ENCODE peak calls at places on chromosomes 7 and 10, in nine cellular contexts. G, U, Z, W, V, J, B, K and X are unnamed samples.

GRCh38 chr7:34135924-34136323 is 230.6 kb downstream of the BMPER start:
- DNase-seq in G (no peak), U (no peak), Z (no peak), W (no peak), V (no peak), J (no peak), B (no peak), K (no peak), X (no peak)

GRCh38 chr10:98028168-98028770 is 2.2 kb downstream of the CRTAC1 start:
- DNase-seq in G (peak; percentile 5), U (no peak), Z (peak; percentile 87), W (peak; percentile 80), V (peak; percentile 84), J (peak; percentile 85), B (no peak), K (peak; percentile 57), X (no peak)

GRCh38 chr7:128164061-128164954 is 76.8 kb upstream of the LEP start:
- DNase-seq in G (peak; percentile 92), U (no peak), Z (peak; percentile 53), W (peak; percentile 15), V (no peak), J (no peak), B (no peak), K (no peak), X (no peak)

GRCh38 chr10:11763501-11763861 is 21.3 kb downstream of the ECHDC3 start:
- DNase-seq in G (no peak), U (no peak), Z (no peak), W (no peak), V (no peak), J (no peak), B (no peak), K (no peak), X (no peak)

GRCh38 chr7:100803398-100804161 is 23.7 kb downstream of the EPHB4 start:
- DNase-seq in G (peak; percentile 87), U (no peak), Z (peak; percentile 59), W (peak; percentile 72), V (peak; percentile 96), J (peak; percentile 94), B (peak; percentile 80), K (peak; percentile 83), X (peak; percentile 86)

GRCh38 chr7:152451356-152451755 is 15.6 kb upstream of the KMT2C start:
- DNase-seq in G (no peak), U (no peak), Z (no peak), W (no peak), V (no peak), J (no peak), B (no peak), K (no peak), X (no peak)

GRCh38 chr10:89440262-89440661 is 25.9 kb downstream of the IFIT5 start:
- DNase-seq in G (no peak), U (peak; percentile 65), Z (no peak), W (no peak), V (no peak), J (no peak), B (no peak), K (no peak), X (no peak)

GRCh38 chr7:157568785-157569584 is 232.2 kb downstream of the DNAJB6 start:
- DNase-seq in G (peak; percentile 11), U (peak; percentile 66), Z (peak; percentile 44), W (peak; percentile 74), V (peak; percentile 70), J (peak; percentile 39), B (peak; percentile 33), K (peak; percentile 29), X (no peak)

GRCh38 chr10:48541144-48541795 is 63.6 kb downstream of the ARHGAP22 start:
- DNase-seq in G (peak; percentile 59), U (no peak), Z (no peak), W (no peak), V (no peak), J (no peak), B (no peak), K (peak; percentile 19), X (peak; percentile 58)

GRCh38 chr10:43854042-43854441 is 205.4 kb upstream of the ZNF32 start:
- DNase-seq in G (peak; percentile 87), U (no peak), Z (no peak), W (no peak), V (no peak), J (no peak), B (no peak), K (no peak), X (peak; percentile 50)

DNA sequence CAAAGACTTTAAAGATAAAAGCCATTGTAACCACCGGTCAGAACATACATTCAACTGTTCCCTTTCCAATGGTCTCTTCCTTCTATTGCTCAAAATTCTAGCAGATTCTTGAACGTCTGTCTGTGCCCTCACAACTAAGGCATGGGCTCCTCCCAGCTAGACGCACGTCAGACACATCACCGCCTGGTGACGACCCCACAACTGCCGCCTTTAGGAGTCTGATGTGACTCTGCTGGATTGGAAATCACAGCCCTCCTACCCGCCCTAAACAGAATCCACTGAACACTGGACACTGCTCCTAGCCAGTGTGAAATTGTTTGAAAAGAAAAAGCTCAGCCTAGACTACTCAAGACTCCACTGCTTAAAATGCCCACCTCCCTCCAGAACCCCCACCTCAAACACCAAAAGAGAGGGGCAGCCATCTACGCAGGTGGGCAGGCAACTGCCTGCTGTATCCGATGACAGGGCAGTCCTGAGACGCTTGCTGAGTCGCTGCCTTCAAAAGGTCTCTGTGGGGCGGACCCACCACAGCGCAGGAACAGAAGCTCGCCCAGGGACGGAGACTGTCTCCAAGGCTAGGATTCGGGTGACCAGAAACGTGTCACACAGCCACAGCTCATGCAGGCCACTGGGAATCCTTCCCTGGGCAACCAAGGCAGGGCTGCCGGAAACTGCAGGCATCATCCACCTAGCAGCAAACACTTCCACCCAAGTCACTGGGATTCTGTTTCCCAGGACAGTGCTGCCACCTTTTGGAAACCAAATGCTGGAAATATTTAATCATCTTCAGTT is 34.7 kb downstream of the GSDME start:
- DNase-seq in G (peak; percentile 46), U (no peak), Z (no peak), W (no peak), V (no peak), J (no peak), B (no peak), K (no peak), X (peak; percentile 46)
- TF ChIP-seq CTCF in G (peak; percentile 62), U (no peak), Z (no peak), W (no peak), V (no peak), J (peak; percentile 27), B (peak; percentile 31), K (no peak), X (no peak)

GRCh38 chr10:75610187-75610586 is 178.8 kb downstream of the LRMDA start:
- DNase-seq in G (no peak), U (no peak), Z (no peak), W (no peak), V (no peak), J (no peak), B (no peak), K (no peak), X (no peak)
- TF ChIP-seq CTCF in G (no peak), U (no peak), Z (no peak), W (no peak), V (no peak), J (no peak), B (no peak), K (no peak), X (no peak)

GRCh38 chr7:36475371-36475770 is 85.7 kb downstream of the ANLN start:
- DNase-seq in G (no peak), U (no peak), Z (no peak), W (peak; percentile 54), V (no peak), J (no peak), B (no peak), K (no peak), X (no peak)
- TF ChIP-seq CTCF in G (peak; percentile 11), U (no peak), Z (no peak), W (peak; percentile 35), V (peak; percentile 4), J (no peak), B (no peak), K (no peak), X (no peak)

GRCh38 chr7:150826061-150826849 is 25.7 kb downstream of the TMEM176A start:
- DNase-seq in G (no peak), U (no peak), Z (no peak), W (no peak), V (no peak), J (no peak), B (no peak), K (no peak), X (peak; percentile 28)

GRCh38 chr7:150831851-150832250 is 20.5 kb upstream of the AOC1 start:
- DNase-seq in G (no peak), U (no peak), Z (no peak), W (no peak), V (no peak), J (no peak), B (no peak), K (no peak), X (no peak)

GRCh38 chr7:150829426-150829825 is 22.9 kb upstream of the AOC1 start:
- DNase-seq in G (no peak), U (no peak), Z (no peak), W (no peak), V (no peak), J (no peak), B (no peak), K (no peak), X (no peak)

GRCh38 chr7:150830957-150831356 is 21.4 kb upstream of the AOC1 start:
- DNase-seq in G (no peak), U (peak; percentile 76), Z (no peak), W (no peak), V (no peak), J (no peak), B (no peak), K (no peak), X (peak; percentile 29)

DNA sequence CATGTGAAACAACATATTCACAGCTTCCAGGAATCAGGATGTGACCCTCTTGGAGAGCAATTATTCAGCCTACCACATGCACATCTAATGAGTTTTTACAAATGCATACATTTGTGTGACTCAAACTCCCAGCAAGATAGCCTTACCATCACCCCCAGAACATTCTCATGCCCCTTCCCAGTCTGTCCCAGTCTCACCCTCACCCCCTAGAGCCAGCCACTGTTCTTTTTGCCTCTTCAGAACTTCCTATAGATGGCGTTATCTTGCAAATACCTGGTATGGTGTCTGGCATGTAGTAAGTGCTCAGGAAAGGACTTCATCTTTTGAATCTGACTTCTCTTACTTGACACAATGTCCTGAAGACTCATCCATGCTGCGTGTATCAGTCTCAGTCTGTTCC is 23.9 kb upstream of the AOC1 start:
- DNase-seq in G (no peak), U (no peak), Z (no peak), W (no peak), V (no peak), J (no peak), B (no peak), K (no peak), X (no peak)
- TF ChIP-seq CTCF in G (no peak), U (no peak), Z (no peak), W (no peak), V (no peak), J (no peak), B (no peak), K (no peak), X (no peak)